ENCODE peak calls at places on chromosomes 13 and 19, in seven cellular contexts. O is stomach, F is breast epithelium, H is K562, V is HL-60, E is endothelial cell of umbilical vein, L is spleen. K is an unnamed sample.

GRCh38 chr19:18117692-18118378 is 20.3 kb downstream of the MAST3 start:
- DNase-seq in O (peak; percentile 95), F (peak; percentile 52), H (peak; percentile 93), V (peak; percentile 89), E (peak; percentile 83), L (peak; percentile 99), K (peak; percentile 95)

GRCh38 chr13:30364133-30364532 is 56.8 kb upstream of the KATNAL1 start:
- DNase-seq in O (no peak), F (no peak), H (peak; percentile 47), V (no peak), E (peak; percentile 87), L (no peak), K (no peak)

GRCh38 chr13:72567566-72567965 is 159.9 kb downstream of the MZT1 start:
- DNase-seq in O (no peak), F (no peak), H (no peak), V (no peak), E (no peak), L (no peak), K (no peak)

GRCh38 chr13:76148926-76149325 is 512.8 kb downstream of the LMO7 start:
- DNase-seq in O (no peak), F (no peak), H (no peak), V (no peak), E (no peak), L (no peak), K (no peak)

GRCh38 chr13:98225036-98225940 is 48.2 kb upstream of the RNF113B start:
- DNase-seq in O (no peak), F (no peak), H (no peak), V (no peak), E (no peak), L (no peak), K (no peak)

GRCh38 chr13:110126391-110126961 is 180.5 kb downstream of the COL4A1 start:
- DNase-seq in O (no peak), F (peak; percentile 80), H (no peak), V (no peak), E (peak; percentile 98), L (no peak), K (peak; percentile 92)

GRCh38 chr19:17616961-17617806 is 61.7 kb downstream of the COLGALT1 start:
- DNase-seq in O (no peak), F (no peak), H (peak; percentile 94), V (no peak), E (no peak), L (no peak), K (no peak)

GRCh38 chr19:3807574-3808354 is 21.6 kb upstream of the MATK start:
- DNase-seq in O (no peak), F (no peak), H (no peak), V (no peak), E (no peak), L (no peak), K (no peak)

GRCh38 chr19:17385878-17386611 is 8.0 kb downstream of the CCDC194 start:
- DNase-seq in O (peak; percentile 65), F (no peak), H (peak; percentile 75), V (peak; percentile 54), E (peak; percentile 64), L (peak; percentile 90), K (no peak)

GRCh38 chr13:30991922-30992321 is 59.5 kb downstream of the TEX26 start:
- DNase-seq in O (no peak), F (no peak), H (no peak), V (no peak), E (no peak), L (no peak), K (no peak)

GRCh38 chr19:11482384-11483050 is 1.7 kb upstream of the ELAVL3 start:
- DNase-seq in O (peak; percentile 86), F (peak; percentile 65), H (peak; percentile 92), V (peak; percentile 83), E (peak; percentile 78), L (peak; percentile 97), K (peak; percentile 92)

GRCh38 chr13:97245011-97245410 is 22.9 kb downstream of the MBNL2 start:
- DNase-seq in O (no peak), F (no peak), H (no peak), V (no peak), E (peak; percentile 15), L (no peak), K (no peak)

GRCh38 chr13:52348983-52349780 is 56.8 kb downstream of the THSD1 start:
- DNase-seq in O (no peak), F (no peak), H (peak; percentile 26), V (no peak), E (peak; percentile 51), L (no peak), K (no peak)

GRCh38 chr13:96817336-96817941 is 176.8 kb downstream of the OXGR1 start:
- DNase-seq in O (no peak), F (no peak), H (peak; percentile 3), V (no peak), E (peak; percentile 10), L (no peak), K (no peak)

GRCh38 chr19:40147338-40147692 is 43.9 kb upstream of the MAP3K10 start:
- DNase-seq in O (no peak), F (no peak), H (no peak), V (no peak), E (no peak), L (no peak), K (peak; percentile 68)

GRCh38 chr19:58572818-58573657 is at the start of gene MZF1:
- DNase-seq in O (peak; percentile 100), F (peak; percentile 100), H (peak; percentile 100), V (peak; percentile 100), E (peak; percentile 100), L (peak; percentile 100), K (peak; percentile 100)

GRCh38 chr13:88097541-88097940 is 426.4 kb downstream of the SLITRK5 start:
- DNase-seq in O (no peak), F (no peak), H (no peak), V (no peak), E (no peak), L (no peak), K (no peak)

GRCh38 chr19:39208175-39208795 is 4.2 kb upstream of the SYCN start:
- DNase-seq in O (no peak), F (no peak), H (no peak), V (no peak), E (no peak), L (no peak), K (no peak)

GRCh38 chr13:109454167-109454917 is 332.0 kb downstream of the IRS2 start:
- DNase-seq in O (no peak), F (no peak), H (no peak), V (no peak), E (no peak), L (no peak), K (peak; percentile 89)

GRCh38 chr13:51549593-51549992 is 34.7 kb upstream of the WDFY2 start:
- DNase-seq in O (no peak), F (no peak), H (no peak), V (no peak), E (no peak), L (no peak), K (no peak)

GRCh38 chr19:19342086-19343015 is 21.7 kb downstream of the MAU2 start:
- DNase-seq in O (peak; percentile 76), F (peak; percentile 37), H (peak; percentile 83), V (peak; percentile 69), E (peak; percentile 43), L (no peak), K (no peak)

GRCh38 chr13:75129331-75129730 is 352.6 kb downstream of the TBC1D4 start:
- DNase-seq in O (no peak), F (no peak), H (no peak), V (no peak), E (no peak), L (no peak), K (no peak)

GRCh38 chr13:93416943-93417342 is 190.3 kb downstream of the GPC6 start:
- DNase-seq in O (no peak), F (no peak), H (no peak), V (no peak), E (no peak), L (no peak), K (no peak)

GRCh38 chr19:33638167-33639033 is 16.6 kb downstream of the CHST8 start:
- DNase-seq in O (no peak), F (no peak), H (no peak), V (no peak), E (no peak), L (peak; percentile 13), K (no peak)

GRCh38 chr13:51091839-51092238 is 19.2 kb downstream of the C13orf42 start:
- DNase-seq in O (no peak), F (no peak), H (no peak), V (no peak), E (no peak), L (no peak), K (no peak)

GRCh38 chr19:50479761-50480251 is 3.2 kb upstream of the GARIN5A start:
- DNase-seq in O (no peak), F (no peak), H (no peak), V (no peak), E (no peak), L (peak; percentile 45), K (no peak)

GRCh38 chr19:3987619-3988371 is 2.5 kb upstream of the EEF2 start:
- DNase-seq in O (peak; percentile 93), F (peak; percentile 76), H (peak; percentile 89), V (peak; percentile 83), E (peak; percentile 87), L (peak; percentile 96), K (no peak)

GRCh38 chr19:9362905-9363304 is at the start of gene ZNF177:
- DNase-seq in O (no peak), F (no peak), H (peak; percentile 23), V (peak; percentile 3), E (no peak), L (no peak), K (no peak)

GRCh38 chr13:24386816-24387708 is 77.7 kb downstream of the C1QTNF9 start:
- DNase-seq in O (no peak), F (no peak), H (no peak), V (no peak), E (no peak), L (no peak), K (no peak)
- TF ChIP-seq POLR2AphosphoS5 in O (no peak), F (no peak), H (no peak), V (no peak), E (no peak), L (no peak), K (no peak)

GRCh38 chr19:56810260-56810659 is 30.3 kb downstream of the PEG3 start:
- DNase-seq in O (no peak), F (no peak), H (no peak), V (no peak), E (no peak), L (no peak), K (no peak)
- TF ChIP-seq POLR2AphosphoS5 in O (no peak), F (no peak), H (no peak), V (no peak), E (no peak), L (no peak), K (no peak)

GRCh38 chr19:29844891-29845575 is 33.2 kb downstream of the CCNE1 start:
- DNase-seq in O (peak; percentile 94), F (peak; percentile 91), H (peak; percentile 92), V (peak; percentile 91), E (peak; percentile 88), L (peak; percentile 98), K (peak; percentile 98)
- TF ChIP-seq POLR2AphosphoS5 in O (no peak), F (peak; percentile 5), H (no peak), V (no peak), E (no peak), L (peak; percentile 88), K (peak; percentile 65)

DNA sequence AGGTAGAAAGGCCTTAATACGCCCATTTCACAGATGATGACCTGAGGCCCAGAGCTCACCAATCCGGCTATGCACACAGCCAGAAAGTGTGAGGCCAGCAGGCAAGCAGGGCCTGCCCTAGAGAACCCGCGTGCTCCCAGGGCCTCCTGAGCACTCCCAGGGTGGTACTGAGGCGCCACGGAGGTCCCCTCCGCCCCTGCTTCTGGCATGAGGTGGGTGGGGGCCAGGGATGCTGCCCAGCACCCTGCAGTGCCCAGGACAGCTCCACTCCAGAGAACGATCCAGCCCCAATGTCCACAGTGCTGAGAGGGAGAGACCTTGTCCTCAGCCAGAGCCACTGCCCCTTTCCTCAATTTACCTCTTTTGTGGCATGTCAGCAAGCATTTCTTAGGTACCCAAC is 13.9 kb downstream of the SGTA start:
- DNase-seq in O (no peak), F (no peak), H (no peak), V (no peak), E (no peak), L (no peak), K (no peak)
- TF ChIP-seq POLR2AphosphoS5 in O (no peak), F (no peak), H (no peak), V (no peak), E (no peak), L (no peak), K (no peak)

K was measured in esophagus muscularis mucosa.